ENCODE peak calls at places on chromosome 7, in six cellular contexts. T is brain microvascular endothelial cell, K is IMR-90, E is WERI-Rb-1, Q is uterus, V is cardiac muscle cell. M is an unnamed sample.
A peak's percentile ranks its signal among the peaks of the same experiment; 100 is the strongest.

GRCh38 chr7:450741-451140 is 68.9 kb downstream of the PDGFA start:
- DNase-seq in E (no peak), T (no peak), V (no peak), Q (no peak), K (no peak), M (no peak)

GRCh38 chr7:117715784-117716445 is 157.3 kb downstream of the CTTNBP2 start:
- DNase-seq in V (peak; percentile 68), T (peak; percentile 54), E (peak; percentile 11), Q (no peak), K (peak; percentile 75), M (peak; percentile 7)

GRCh38 chr7:143988986-143989745 is 11.0 kb upstream of the OR6B1 start:
- DNase-seq in K (peak; percentile 41), Q (no peak), E (no peak), T (peak; percentile 42), V (no peak), M (peak; percentile 22)

GRCh38 chr7:21253740-21254687 is 173.9 kb upstream of the SP4 start:
- DNase-seq in K (peak; percentile 26), T (peak; percentile 51), E (peak; percentile 77), V (peak; percentile 87), Q (no peak), M (no peak)

GRCh38 chr7:127877951-127878350 is 153.3 kb downstream of the LRRC4 start:
- DNase-seq in E (no peak), T (no peak), Q (no peak), K (no peak), V (no peak), M (no peak)

GRCh38 chr7:106067678-106068077 is 44.4 kb downstream of the SYPL1 start:
- DNase-seq in Q (no peak), K (no peak), T (no peak), V (no peak), E (no peak), M (no peak)

GRCh38 chr7:128094686-128095085 is 63.4 kb upstream of the LRRC4 start:
- DNase-seq in E (peak; percentile 56), Q (no peak), V (no peak), T (no peak), K (no peak), M (no peak)

GRCh38 chr7:102111758-102112119 is 174.9 kb upstream of the SH2B2 start:
- DNase-seq in Q (peak; percentile 47), V (no peak), T (no peak), E (no peak), K (no peak), M (no peak)

GRCh38 chr7:137771679-137772078 is 75.1 kb downstream of the DGKI start:
- DNase-seq in K (peak; percentile 87), E (no peak), T (peak; percentile 91), Q (no peak), V (no peak), M (peak; percentile 76)

GRCh38 chr7:128672927-128673517 is 930 bp downstream of the GARIN1A start:
- DNase-seq in V (peak; percentile 63), T (no peak), K (peak; percentile 24), Q (no peak), E (no peak), M (no peak)

GRCh38 chr7:129801882-129802281 is 150.9 kb downstream of the UBE2H start:
- DNase-seq in V (no peak), K (no peak), T (no peak), Q (no peak), E (no peak), M (no peak)

GRCh38 chr7:35571596-35572240 is 123.2 kb downstream of the HERPUD2 start:
- DNase-seq in V (no peak), K (no peak), E (peak; percentile 35), T (no peak), Q (no peak), M (no peak)

GRCh38 chr7:3862774-3863173 is 561.7 kb downstream of the SDK1 start:
- DNase-seq in T (no peak), E (no peak), V (no peak), Q (no peak), K (no peak), M (no peak)

GRCh38 chr7:110801502-110801901 is 289.4 kb upstream of the LRRN3 start:
- DNase-seq in Q (no peak), V (no peak), T (no peak), K (no peak), E (no peak), M (no peak)

GRCh38 chr7:47943676-47944474 is 4.4 kb downstream of the PKD1L1 start:
- DNase-seq in V (no peak), K (no peak), E (no peak), T (no peak), Q (no peak), M (no peak)

GRCh38 chr7:142587578-142588191 is 161.6 kb upstream of the PRSS1 start:
- DNase-seq in V (peak; percentile 59), K (peak; percentile 81), Q (no peak), T (peak; percentile 79), E (peak; percentile 15), M (no peak)

GRCh38 chr7:134844200-134844599 is 64.8 kb downstream of the CALD1 start:
- DNase-seq in Q (no peak), V (no peak), E (no peak), K (no peak), T (no peak), M (no peak)

GRCh38 chr7:75931676-75932075 is 16.7 kb downstream of the POR start:
- DNase-seq in E (peak; percentile 76), V (no peak), T (no peak), Q (no peak), K (no peak), M (no peak)

DNA sequence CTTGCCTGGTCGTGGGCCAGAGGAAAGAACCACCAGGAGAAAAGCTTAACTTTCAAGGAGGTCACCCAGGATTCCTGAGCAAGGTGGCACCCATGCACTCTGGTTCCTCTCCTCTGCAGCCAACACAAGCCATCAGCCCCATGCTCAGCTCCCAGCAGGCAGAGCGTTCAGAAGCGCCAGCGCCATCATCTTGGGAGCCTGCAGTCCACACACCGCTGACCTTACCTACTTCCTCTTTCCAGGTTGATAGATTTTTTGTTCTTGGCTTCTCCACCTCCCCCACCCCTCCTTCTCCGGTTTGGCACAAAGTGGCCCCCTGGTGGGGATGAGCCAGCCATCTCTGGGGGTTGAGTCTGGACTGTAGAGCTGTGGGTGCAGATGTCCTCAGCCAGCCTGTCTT is 1.7 kb upstream of the WDR86 start:
- DNase-seq in K (no peak), T (no peak), V (no peak), Q (no peak), E (no peak), M (no peak)
- TF ChIP-seq CTCF in K (no peak), T (peak; percentile 27), V (no peak), Q (no peak), E (peak; percentile 12), M (no peak)

GRCh38 chr7:23467731-23468720 is 2.3 kb downstream of the IGF2BP3 start:
- DNase-seq in E (peak; percentile 74), T (no peak), V (peak; percentile 78), K (peak; percentile 68), Q (no peak), M (no peak)

GRCh38 chr7:23469150-23469960 is 936 bp downstream of the IGF2BP3 start:
- DNase-seq in Q (no peak), K (no peak), E (no peak), V (peak; percentile 54), T (no peak), M (no peak)

GRCh38 chr7:23468721-23469149 is 1.6 kb downstream of the IGF2BP3 start:
- DNase-seq in T (no peak), E (no peak), V (peak; percentile 40), Q (no peak), K (no peak), M (no peak)

GRCh38 chr7:23469961-23470250 is 385 bp downstream of the IGF2BP3 start:
- DNase-seq in V (no peak), Q (no peak), K (no peak), E (peak; percentile 23), T (no peak), M (no peak)

GRCh38 chr7:23467281-23467680 is 3.0 kb downstream of the IGF2BP3 start:
- DNase-seq in E (no peak), K (no peak), T (no peak), V (peak; percentile 23), Q (no peak), M (no peak)
- H3K27me3 ChIP-seq in E (no peaks in the 10 kb centered on the region), K (no peaks in the 10 kb centered on the region), T (no peaks in the 10 kb centered on the region), V (no peaks in the 10 kb centered on the region), Q (peaks cover 68% of the 10 kb centered on the region), M (peaks cover 20% of the 10 kb centered on the region)

GRCh38 chr7:148540041-148540738 is 50.4 kb upstream of the C7orf33 start:
- DNase-seq in K (peak; percentile 59), V (no peak), E (no peak), T (peak; percentile 79), Q (peak; percentile 33), M (peak; percentile 8)

GRCh38 chr7:148537435-148537834 is 53.1 kb upstream of the C7orf33 start:
- DNase-seq in E (no peak), T (no peak), K (no peak), Q (no peak), V (no peak), M (no peak)

GRCh38 chr7:148535227-148535626 is 55.3 kb upstream of the C7orf33 start:
- DNase-seq in Q (no peak), V (peak; percentile 29), K (no peak), E (peak; percentile 51), T (no peak), M (no peak)
- H3K4me3 ChIP-seq in Q (no peak overlapping the region), V (no peak overlapping the region), K (no peak overlapping the region), E (peak overlapping the region; percentile 36), T (no peak overlapping the region), M (no peak overlapping the region)

GRCh38 chr7:107168233-107169119 is at the start of gene HBP1:
- DNase-seq in Q (peak; percentile 100), V (peak; percentile 98), T (peak; percentile 100), K (peak; percentile 100), E (peak; percentile 98), M (peak; percentile 100)

GRCh38 chr7:107171496-107171895 is 2.7 kb downstream of the HBP1 start:
- DNase-seq in K (no peak), E (no peak), V (no peak), Q (no peak), T (no peak), M (no peak)

GRCh38 chr7:107170051-107170661 is 1.4 kb downstream of the HBP1 start:
- DNase-seq in Q (no peak), T (no peak), E (no peak), V (no peak), K (no peak), M (no peak)

GRCh38 chr7:107167483-107168232 is 1.1 kb upstream of the HBP1 start:
- DNase-seq in T (peak; percentile 72), V (peak; percentile 71), E (no peak), K (peak; percentile 90), Q (no peak), M (peak; percentile 44)

DNA sequence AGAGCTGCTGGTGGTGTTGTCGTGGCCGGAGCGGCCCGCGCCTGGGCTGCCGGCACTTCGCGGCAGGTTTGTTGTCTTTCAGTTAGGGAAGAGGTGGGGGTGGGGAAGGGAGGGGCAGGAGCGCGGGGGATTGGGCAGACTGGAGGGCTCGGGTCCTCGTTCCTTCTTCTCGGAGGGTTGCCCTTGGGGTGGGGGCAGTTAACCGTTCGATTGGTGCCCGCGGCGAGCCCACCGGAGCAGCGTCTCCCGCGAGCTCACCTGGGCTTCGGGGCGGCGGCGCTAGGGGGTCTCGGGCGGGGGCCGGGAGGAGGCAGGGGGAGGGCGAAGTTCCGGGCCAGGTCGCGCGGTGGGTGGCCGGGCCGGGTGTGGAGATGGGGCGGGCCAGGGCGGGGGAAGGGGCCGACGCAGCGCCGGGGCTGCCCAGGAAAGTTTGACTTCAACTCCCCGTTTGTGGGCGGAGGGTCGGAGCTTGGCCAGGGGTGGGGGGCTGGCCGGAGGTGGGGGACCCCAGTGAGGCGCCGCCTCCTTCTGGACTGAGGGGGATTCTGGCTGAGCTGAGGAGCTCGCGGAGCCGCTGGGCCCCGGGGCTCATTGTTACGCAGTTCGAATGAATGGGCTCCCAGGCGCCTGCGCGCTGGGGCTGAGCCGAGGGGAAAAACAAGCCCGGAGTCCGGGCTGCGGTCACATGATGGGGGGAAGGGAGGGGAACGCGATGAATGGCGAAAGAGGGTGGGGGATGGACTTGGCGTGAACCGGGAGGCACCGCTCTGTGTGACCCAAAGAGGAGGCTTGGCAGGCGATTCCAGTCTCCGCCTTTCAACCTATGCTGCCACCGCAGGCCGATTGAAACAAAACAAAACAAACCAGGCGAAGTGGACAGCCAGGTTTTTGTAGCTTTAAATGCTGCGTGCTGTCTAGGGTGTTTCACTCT is 582 bp downstream of the HBP1 start:
- DNase-seq in E (peak; percentile 95), Q (peak; percentile 97), T (peak; percentile 93), K (peak; percentile 96), V (peak; percentile 98), M (peak; percentile 80)
- TF ChIP-seq CTCF in E (peak; percentile 4), Q (peak; percentile 16), T (peak; percentile 18), K (peak; percentile 10), V (no peak), M (peak; percentile 7)